ENCODE peak calls at places on chromosomes 16 and 17, in nine cellular contexts. T, Q, M, Y, J, B, I, N and G are unnamed samples.

GRCh38 chr17:63478814-63479494 is 2.1 kb downstream of the ACE start:
- DNase-seq in T (peak), Q (peak), M (peak), Y (peak), J (peak), B (peak), I (peak), N (peak), G (peak)

GRCh38 chr17:13587487-13588338 is 14.0 kb downstream of the HS3ST3A1 start:
- DNase-seq in T (no peak), Q (no peak), M (no peak), Y (no peak), J (no peak), B (no peak), I (peak), N (no peak), G (no peak)

GRCh38 chr17:78400581-78401240 is 22.3 kb downstream of the PGS1 start:
- DNase-seq in T (no peak), Q (no peak), M (no peak), Y (no peak), J (no peak), B (peak), I (peak), N (no peak), G (no peak)

GRCh38 chr16:2149630-2150417 is 1.4 kb downstream of the RAB26 start:
- DNase-seq in T (peak), Q (peak), M (no peak), Y (no peak), J (no peak), B (peak), I (peak), N (no peak), G (no peak)

GRCh38 chr16:89114159-89114981 is 20.7 kb downstream of the ACSF3 start:
- DNase-seq in T (no peak), Q (no peak), M (no peak), Y (no peak), J (no peak), B (peak), I (peak), N (no peak), G (peak)

GRCh38 chr17:81556175-81556691 is 4.1 kb upstream of the FAAP100 start:
- DNase-seq in T (no peak), Q (peak), M (no peak), Y (no peak), J (no peak), B (no peak), I (peak), N (no peak), G (no peak)

GRCh38 chr17:1379930-1380313 is 20.1 kb downstream of the YWHAE start:
- DNase-seq in T (no peak), Q (no peak), M (no peak), Y (no peak), J (no peak), B (no peak), I (no peak), N (no peak), G (no peak)

GRCh38 chr16:8533509-8533908 is 56.8 kb downstream of the TMEM114 start:
- DNase-seq in T (no peak), Q (no peak), M (no peak), Y (no peak), J (no peak), B (no peak), I (no peak), N (no peak), G (no peak)

GRCh38 chr17:61285483-61286320 is 113.9 kb upstream of the TBX2 start:
- DNase-seq in T (no peak), Q (no peak), M (no peak), Y (no peak), J (no peak), B (peak), I (peak), N (no peak), G (no peak)

GRCh38 chr17:14471052-14471451 is 170.2 kb downstream of the HS3ST3B1 start:
- DNase-seq in T (no peak), Q (peak), M (no peak), Y (no peak), J (no peak), B (peak), I (peak), N (no peak), G (no peak)

GRCh38 chr17:80005360-80006338 is 30.0 kb downstream of the TBC1D16 start:
- DNase-seq in T (no peak), Q (peak), M (peak), Y (peak), J (peak), B (peak), I (peak), N (peak), G (no peak)

GRCh38 chr17:37089998-37090397 is 141.2 kb downstream of the AATF start:
- DNase-seq in T (no peak), Q (no peak), M (peak), Y (peak), J (no peak), B (no peak), I (no peak), N (peak), G (no peak)

GRCh38 chr16:21685034-21685455 is 21.3 kb downstream of the OTOA start:
- DNase-seq in T (no peak), Q (no peak), M (no peak), Y (no peak), J (no peak), B (no peak), I (no peak), N (no peak), G (no peak)

GRCh38 chr16:10871157-10871991 is 5.6 kb upstream of the CIITA start:
- DNase-seq in T (no peak), Q (no peak), M (no peak), Y (peak), J (no peak), B (peak), I (peak), N (peak), G (peak)

GRCh38 chr17:51000835-51001638 is 119.6 kb downstream of the SPAG9 start:
- DNase-seq in T (no peak), Q (peak), M (peak), Y (peak), J (peak), B (peak), I (peak), N (no peak), G (peak)

GRCh38 chr17:71118039-71118438 is 948.7 kb downstream of the KCNJ2 start:
- DNase-seq in T (no peak), Q (peak), M (no peak), Y (no peak), J (no peak), B (peak), I (peak), N (no peak), G (no peak)

GRCh38 chr17:27295945-27296344 is 2.0 kb downstream of the WSB1 start:
- DNase-seq in T (no peak), Q (no peak), M (no peak), Y (no peak), J (no peak), B (peak), I (peak), N (no peak), G (no peak)

GRCh38 chr16:89378947-89379771 is 111.2 kb downstream of the ANKRD11 start:
- DNase-seq in T (no peak), Q (no peak), M (no peak), Y (no peak), J (no peak), B (peak), I (no peak), N (no peak), G (no peak)

GRCh38 chr17:6422654-6423241 is 12.2 kb downstream of the AIPL1 start:
- DNase-seq in T (no peak), Q (no peak), M (no peak), Y (no peak), J (no peak), B (no peak), I (no peak), N (no peak), G (no peak)

GRCh38 chr17:19508327-19508867 is 25.3 kb upstream of the SLC47A1 start:
- DNase-seq in T (peak), Q (no peak), M (peak), Y (no peak), J (peak), B (no peak), I (no peak), N (no peak), G (no peak)

GRCh38 chr17:70855401-70856054 is 686.2 kb downstream of the KCNJ2 start:
- DNase-seq in T (no peak), Q (peak), M (no peak), Y (no peak), J (no peak), B (peak), I (peak), N (no peak), G (peak)

GRCh38 chr17:8867361-8867981 is at the start of gene PIK3R6:
- DNase-seq in T (no peak), Q (no peak), M (no peak), Y (no peak), J (no peak), B (no peak), I (no peak), N (no peak), G (no peak)

GRCh38 chr17:82859431-82860403 is 19.9 kb upstream of the ZNF750 start:
- DNase-seq in T (no peak), Q (peak), M (peak), Y (peak), J (peak), B (peak), I (peak), N (peak), G (peak)

GRCh38 chr16:9813665-9814064 is 368.6 kb downstream of the GRIN2A start:
- DNase-seq in T (no peak), Q (no peak), M (no peak), Y (no peak), J (no peak), B (no peak), I (no peak), N (no peak), G (no peak)

GRCh38 chr17:3960764-3961163 is 3.5 kb downstream of the ATP2A3 start:
- DNase-seq in T (no peak), Q (no peak), M (no peak), Y (no peak), J (no peak), B (no peak), I (no peak), N (no peak), G (no peak)

GRCh38 chr17:39306028-39306427 is 80.3 kb upstream of the STAC2 start:
- DNase-seq in T (no peak), Q (no peak), M (no peak), Y (no peak), J (no peak), B (no peak), I (no peak), N (no peak), G (no peak)

GRCh38 chr17:46199379-46199778 is 6.2 kb upstream of the KANSL1 start:
- DNase-seq in T (no peak), Q (no peak), M (no peak), Y (no peak), J (no peak), B (no peak), I (no peak), N (no peak), G (no peak)

GRCh38 chr16:702341-702740 is 3.3 kb downstream of the FBXL16 start:
- DNase-seq in T (no peak), Q (no peak), M (no peak), Y (no peak), J (no peak), B (no peak), I (no peak), N (no peak), G (no peak)

GRCh38 chr16:4277987-4278513 is 5.2 kb upstream of the TFAP4 start:
- DNase-seq in T (no peak), Q (no peak), M (no peak), Y (no peak), J (no peak), B (no peak), I (no peak), N (no peak), G (no peak)

GRCh38 chr16:78735337-78735736 is 635.9 kb downstream of the WWOX start:
- DNase-seq in T (no peak), Q (no peak), M (no peak), Y (no peak), J (no peak), B (peak), I (no peak), N (no peak), G (no peak)

GRCh38 chr17:68981288-68981687 is 26.1 kb upstream of the ABCA8 start:
- DNase-seq in T (no peak), Q (peak), M (no peak), Y (no peak), J (no peak), B (no peak), I (peak), N (no peak), G (no peak)

GRCh38 chr17:38870259-38871165 is 654 bp downstream of the LASP1 start:
- DNase-seq in T (peak), Q (peak), M (peak), Y (peak), J (peak), B (peak), I (peak), N (peak), G (peak)

GRCh38 chr16:24150282-24150681 is 105.9 kb upstream of the CACNG3 start:
- DNase-seq in T (no peak), Q (no peak), M (no peak), Y (no peak), J (no peak), B (no peak), I (no peak), N (no peak), G (no peak)

GRCh38 chr16:28984619-28985135 is at the start of gene LAT:
- DNase-seq in T (peak), Q (peak), M (peak), Y (peak), J (no peak), B (no peak), I (peak), N (no peak), G (no peak)

GRCh38 chr16:66292241-66292935 is 74.1 kb upstream of the CDH5 start:
- DNase-seq in T (no peak), Q (no peak), M (no peak), Y (no peak), J (no peak), B (no peak), I (no peak), N (no peak), G (no peak)